ENCODE peak calls at places on chromosomes 6 and 20, in six cellular contexts. I is tibial artery, J is fibroblast of pulmonary artery, Z is stomach, S is MM.1S, K is epithelial cell of proximal tubule. R is an unnamed sample.

GRCh38 chr6:72939029-72939428 is 286.3 kb downstream of the KHDC1L start:
- DNase-seq in I (peak; percentile 74), J (no peak), Z (no peak), S (no peak), K (no peak), R (no peak)

GRCh38 chr20:32153156-32153665 is 43.7 kb downstream of the TM9SF4 start:
- DNase-seq in I (peak; percentile 15), J (no peak), Z (no peak), S (no peak), K (no peak), R (no peak)

GRCh38 chr6:99563056-99563723 is 5.3 kb downstream of the CCNC start:
- DNase-seq in I (no peak), J (no peak), Z (no peak), S (no peak), K (no peak), R (no peak)

GRCh38 chr20:23159923-23160445 is 73.9 kb upstream of the CD93 start:
- DNase-seq in I (no peak), J (no peak), Z (no peak), S (no peak), K (no peak), R (peak; percentile 35)

GRCh38 chr6:165599596-165600487 is 63.2 kb downstream of the PDE10A start:
- DNase-seq in I (no peak), J (no peak), Z (no peak), S (no peak), K (no peak), R (peak; percentile 15)

GRCh38 chr6:118083711-118084110 is 176.6 kb downstream of the SLC35F1 start:
- DNase-seq in I (no peak), J (no peak), Z (no peak), S (no peak), K (no peak), R (no peak)

GRCh38 chr20:12305555-12305954 is 387.9 kb downstream of the BTBD3 start:
- DNase-seq in I (no peak), J (no peak), Z (no peak), S (no peak), K (no peak), R (no peak)

GRCh38 chr6:151523034-151523433 is 29.2 kb downstream of the CCDC170 start:
- DNase-seq in I (no peak), J (no peak), Z (no peak), S (no peak), K (no peak), R (no peak)

GRCh38 chr6:79570129-79570801 is 33.0 kb upstream of the LCA5 start:
- DNase-seq in I (no peak), J (peak; percentile 50), Z (peak; percentile 70), S (no peak), K (no peak), R (no peak)

GRCh38 chr6:45586216-45587171 is 208.8 kb upstream of the SUPT3H start:
- DNase-seq in I (no peak), J (no peak), Z (no peak), S (no peak), K (no peak), R (peak; percentile 75)

GRCh38 chr6:152022303-152022702 is 214.8 kb downstream of the ESR1 start:
- DNase-seq in I (no peak), J (no peak), Z (no peak), S (no peak), K (no peak), R (no peak)

GRCh38 chr6:39791311-39791710 is 865 bp upstream of the DAAM2 start:
- DNase-seq in I (no peak), J (peak; percentile 35), Z (no peak), S (no peak), K (no peak), R (no peak)

GRCh38 chr6:109672204-109672603 is 18.8 kb downstream of the AK9 start:
- DNase-seq in I (no peak), J (peak; percentile 43), Z (no peak), S (no peak), K (no peak), R (no peak)

GRCh38 chr20:54197621-54198604 is 10.0 kb upstream of the PFDN4 start:
- DNase-seq in I (no peak), J (peak; percentile 80), Z (no peak), S (peak; percentile 28), K (peak; percentile 39), R (no peak)

GRCh38 chr6:30169658-30170614 is 6.6 kb downstream of the TRIM15 start:
- DNase-seq in I (no peak), J (peak; percentile 78), Z (no peak), S (peak; percentile 46), K (no peak), R (peak; percentile 51)

GRCh38 chr6:27406085-27406484 is 17.5 kb downstream of the ZNF391 start:
- DNase-seq in I (no peak), J (no peak), Z (no peak), S (no peak), K (no peak), R (no peak)

GRCh38 chr6:129920103-129920798 is 59.1 kb upstream of the TMEM244 start:
- DNase-seq in I (no peak), J (no peak), Z (no peak), S (no peak), K (no peak), R (no peak)

GRCh38 chr20:32970115-32970972 is 33.9 kb downstream of the SUN5 start:
- DNase-seq in I (peak; percentile 54), J (no peak), Z (no peak), S (no peak), K (no peak), R (no peak)

GRCh38 chr6:144314003-144314485 is 28.9 kb downstream of the UTRN start:
- DNase-seq in I (peak; percentile 91), J (peak; percentile 81), Z (no peak), S (no peak), K (peak; percentile 67), R (no peak)

GRCh38 chr20:59937150-59937549 is 3.0 kb downstream of the PPP1R3D start:
- DNase-seq in I (no peak), J (no peak), Z (no peak), S (no peak), K (no peak), R (no peak)

GRCh38 chr6:97563529-97563928 is 280.5 kb upstream of the MMS22L start:
- DNase-seq in I (no peak), J (no peak), Z (no peak), S (no peak), K (no peak), R (no peak)

GRCh38 chr6:37819802-37820712 is 530 bp downstream of the ZFAND3 start:
- DNase-seq in I (peak; percentile 81), J (peak; percentile 75), Z (peak; percentile 42), S (peak; percentile 16), K (no peak), R (no peak)

GRCh38 chr20:53707341-53708102 is 113.9 kb upstream of the ZNF217 start:
- DNase-seq in I (no peak), J (no peak), Z (no peak), S (no peak), K (no peak), R (peak; percentile 37)

DNA sequence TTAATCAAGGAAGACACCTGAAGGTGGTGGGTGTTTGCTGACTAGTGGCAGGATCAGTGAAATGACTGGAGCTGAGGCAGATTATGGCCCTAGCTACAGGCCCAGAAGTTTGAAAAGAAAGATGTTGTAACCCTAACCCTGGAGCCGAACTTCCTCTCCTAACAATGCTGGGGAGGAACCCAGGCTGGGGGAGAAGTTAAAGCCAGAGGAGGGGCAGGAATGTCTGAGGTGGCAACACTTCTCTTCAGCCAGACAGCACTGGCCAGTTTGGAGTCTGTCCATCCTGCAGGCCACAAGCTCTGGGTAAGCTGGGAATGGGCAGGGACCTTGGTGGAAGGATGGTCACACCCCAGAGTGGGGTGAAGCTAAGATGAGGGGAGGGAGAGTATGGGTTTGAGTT is at the start of gene LST1:
- DNase-seq in I (no peak), J (peak; percentile 46), Z (no peak), S (no peak), K (no peak), R (no peak)
- H3K4me3 ChIP-seq in I (no peak within 1 kb of the TSS), J (no peak within 1 kb of the TSS), Z (no peak within 1 kb of the TSS), S (no peak within 1 kb of the TSS), K (no peak within 1 kb of the TSS), R (peak within 1 kb of the TSS; percentile 2)

GRCh38 chr6:42099340-42100028 is 42.9 kb downstream of the C6orf132 start:
- DNase-seq in I (no peak), J (peak; percentile 72), Z (peak; percentile 88), S (no peak), K (no peak), R (no peak)
- H3K4me3 ChIP-seq in I (no peak overlapping the region), J (no peak overlapping the region), Z (no peak overlapping the region), S (no peak overlapping the region), K (no peak overlapping the region), R (no peak overlapping the region)

GRCh38 chr6:138255443-138255842 is 37.2 kb upstream of the PBOV1 start:
- DNase-seq in I (no peak), J (no peak), Z (no peak), S (no peak), K (no peak), R (no peak)

GRCh38 chr6:138258197-138258596 is 39.9 kb upstream of the PBOV1 start:
- DNase-seq in I (no peak), J (no peak), Z (no peak), S (no peak), K (no peak), R (no peak)

GRCh38 chr6:138253731-138254130 is 35.4 kb upstream of the PBOV1 start:
- DNase-seq in I (no peak), J (no peak), Z (no peak), S (no peak), K (no peak), R (no peak)

GRCh38 chr6:138258991-138259390 is 40.7 kb upstream of the PBOV1 start:
- DNase-seq in I (no peak), J (no peak), Z (peak; percentile 61), S (no peak), K (no peak), R (no peak)

DNA sequence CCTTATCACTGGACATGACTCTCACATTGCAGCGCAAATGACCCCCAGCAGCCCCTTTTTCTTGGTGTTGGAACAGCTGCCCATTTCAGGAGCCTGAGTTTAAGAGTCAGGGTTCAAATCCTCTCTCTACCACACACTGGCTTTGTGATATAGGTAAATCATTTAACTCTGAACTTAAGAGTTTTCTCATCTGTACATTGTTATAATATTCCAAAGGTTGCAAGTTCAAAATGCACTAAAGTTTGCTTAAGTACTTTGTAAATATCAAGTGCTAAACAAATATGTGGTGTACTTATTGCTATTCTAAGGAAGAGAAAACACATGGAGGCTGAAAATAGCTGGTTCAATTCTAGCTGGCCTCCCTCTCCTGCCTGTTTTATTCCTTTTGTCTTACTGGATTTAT is 39.3 kb upstream of the PBOV1 start:
- DNase-seq in I (no peak), J (no peak), Z (no peak), S (no peak), K (no peak), R (no peak)
- H3K4me3 ChIP-seq in I (no peak overlapping the region), J (no peak overlapping the region), Z (no peak overlapping the region), S (no peak overlapping the region), K (no peak overlapping the region), R (no peak overlapping the region)

DNA sequence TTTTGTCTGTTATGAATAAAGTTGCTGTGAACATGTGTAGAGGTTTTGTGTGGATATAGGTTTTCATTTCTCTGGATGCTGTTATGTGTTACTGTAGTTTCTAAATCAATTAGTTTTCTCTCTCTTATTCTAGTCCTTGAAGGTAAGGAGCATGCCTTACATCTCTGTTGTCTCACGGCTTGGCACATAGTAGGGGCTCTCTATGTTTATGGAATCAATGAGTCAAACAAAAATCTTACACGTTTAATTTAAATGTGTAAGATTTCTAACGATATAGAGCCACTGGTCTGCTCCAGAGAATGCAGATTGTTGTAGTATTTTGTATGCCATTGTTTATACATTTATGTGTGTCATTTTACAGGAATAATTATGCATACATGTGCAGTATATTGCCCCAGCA is 15.3 kb upstream of the DHX35 start:
- DNase-seq in I (no peak), J (no peak), Z (no peak), S (no peak), K (no peak), R (no peak)
- H3K4me3 ChIP-seq in I (no peak overlapping the region), J (no peak overlapping the region), Z (no peak overlapping the region), S (no peak overlapping the region), K (no peak overlapping the region), R (no peak overlapping the region)

R was measured in Jurkat, Clone E6-1.